ENCODE peak calls at places on chromosomes 7 and 10, in five cellular contexts. One of them, this sample, is unnamed.

GRCh38 chr10:2885276-2885955 is 181.9 kb upstream of the PFKP start:
- DNase-seq in heart left ventricle: no peak
- DNase-seq in PC-3: no peak
- DNase-seq in activated T-helper 1 cell treated with anti-CD3 and anti-CD28 coated beads, Interleukin-2, amount 50 U/mL, for 16 hours: no peak
- DNase-seq in naive thymus-derived CD8-positive, alpha-beta T cell: no peak
- DNase-seq in this sample: no peak

GRCh38 chr7:47461161-47461560 is 120.8 kb downstream of the TNS3 start:
- DNase-seq in heart left ventricle: peak
- DNase-seq in PC-3: no peak
- DNase-seq in activated T-helper 1 cell treated with anti-CD3 and anti-CD28 coated beads, Interleukin-2, amount 50 U/mL, for 16 hours: no peak
- DNase-seq in naive thymus-derived CD8-positive, alpha-beta T cell: no peak
- DNase-seq in this sample: no peak

GRCh38 chr7:2214636-2215035 is 18.1 kb downstream of the MAD1L1 start:
- DNase-seq in heart left ventricle: peak
- DNase-seq in PC-3: no peak
- DNase-seq in activated T-helper 1 cell treated with anti-CD3 and anti-CD28 coated beads, Interleukin-2, amount 50 U/mL, for 16 hours: no peak
- DNase-seq in naive thymus-derived CD8-positive, alpha-beta T cell: no peak
- DNase-seq in this sample: no peak

GRCh38 chr7:157461805-157462771 is 125.3 kb downstream of the DNAJB6 start:
- DNase-seq in heart left ventricle: no peak
- DNase-seq in PC-3: no peak
- DNase-seq in activated T-helper 1 cell treated with anti-CD3 and anti-CD28 coated beads, Interleukin-2, amount 50 U/mL, for 16 hours: no peak
- DNase-seq in naive thymus-derived CD8-positive, alpha-beta T cell: no peak
- DNase-seq in this sample: no peak

GRCh38 chr7:131720703-131721102 is 164.3 kb upstream of the PODXL start:
- DNase-seq in heart left ventricle: no peak
- DNase-seq in PC-3: no peak
- DNase-seq in activated T-helper 1 cell treated with anti-CD3 and anti-CD28 coated beads, Interleukin-2, amount 50 U/mL, for 16 hours: no peak
- DNase-seq in naive thymus-derived CD8-positive, alpha-beta T cell: no peak
- DNase-seq in this sample: no peak

GRCh38 chr7:32881074-32881982 is 10.2 kb downstream of the KBTBD2 start:
- DNase-seq in heart left ventricle: no peak
- DNase-seq in PC-3: no peak
- DNase-seq in activated T-helper 1 cell treated with anti-CD3 and anti-CD28 coated beads, Interleukin-2, amount 50 U/mL, for 16 hours: no peak
- DNase-seq in naive thymus-derived CD8-positive, alpha-beta T cell: no peak
- DNase-seq in this sample: peak

GRCh38 chr7:33806284-33807157 is 98.8 kb upstream of the BMPER start:
- DNase-seq in heart left ventricle: peak
- DNase-seq in PC-3: no peak
- DNase-seq in activated T-helper 1 cell treated with anti-CD3 and anti-CD28 coated beads, Interleukin-2, amount 50 U/mL, for 16 hours: no peak
- DNase-seq in naive thymus-derived CD8-positive, alpha-beta T cell: no peak
- DNase-seq in this sample: no peak

GRCh38 chr7:147824671-147825070 is 765.9 kb upstream of the C7orf33 start:
- DNase-seq in heart left ventricle: no peak
- DNase-seq in PC-3: no peak
- DNase-seq in activated T-helper 1 cell treated with anti-CD3 and anti-CD28 coated beads, Interleukin-2, amount 50 U/mL, for 16 hours: no peak
- DNase-seq in naive thymus-derived CD8-positive, alpha-beta T cell: no peak
- DNase-seq in this sample: no peak

GRCh38 chr10:15321431-15322321 is 49.4 kb downstream of the FAM171A1 start:
- DNase-seq in heart left ventricle: no peak
- DNase-seq in PC-3: no peak
- DNase-seq in activated T-helper 1 cell treated with anti-CD3 and anti-CD28 coated beads, Interleukin-2, amount 50 U/mL, for 16 hours: no peak
- DNase-seq in naive thymus-derived CD8-positive, alpha-beta T cell: no peak
- DNase-seq in this sample: no peak

GRCh38 chr10:22003964-22004281 is 393 bp upstream of the DNAJC1 start:
- DNase-seq in heart left ventricle: no peak
- DNase-seq in PC-3: no peak
- DNase-seq in activated T-helper 1 cell treated with anti-CD3 and anti-CD28 coated beads, Interleukin-2, amount 50 U/mL, for 16 hours: no peak
- DNase-seq in naive thymus-derived CD8-positive, alpha-beta T cell: no peak
- DNase-seq in this sample: no peak

GRCh38 chr10:33132626-33133025 is 174.6 kb upstream of the ITGB1 start:
- DNase-seq in heart left ventricle: no peak
- DNase-seq in PC-3: peak
- DNase-seq in activated T-helper 1 cell treated with anti-CD3 and anti-CD28 coated beads, Interleukin-2, amount 50 U/mL, for 16 hours: no peak
- DNase-seq in naive thymus-derived CD8-positive, alpha-beta T cell: no peak
- DNase-seq in this sample: no peak

GRCh38 chr10:30984563-30985328 is 46.9 kb downstream of the ZNF438 start:
- DNase-seq in heart left ventricle: no peak
- DNase-seq in PC-3: peak
- DNase-seq in activated T-helper 1 cell treated with anti-CD3 and anti-CD28 coated beads, Interleukin-2, amount 50 U/mL, for 16 hours: no peak
- DNase-seq in naive thymus-derived CD8-positive, alpha-beta T cell: no peak
- DNase-seq in this sample: peak

GRCh38 chr7:140000666-140001268 is 62.0 kb downstream of the PARP12 start:
- DNase-seq in heart left ventricle: no peak
- DNase-seq in PC-3: no peak
- DNase-seq in activated T-helper 1 cell treated with anti-CD3 and anti-CD28 coated beads, Interleukin-2, amount 50 U/mL, for 16 hours: no peak
- DNase-seq in naive thymus-derived CD8-positive, alpha-beta T cell: no peak
- DNase-seq in this sample: no peak

GRCh38 chr7:84913731-84914130 is 273.1 kb downstream of the SEMA3D start:
- DNase-seq in heart left ventricle: no peak
- DNase-seq in PC-3: peak
- DNase-seq in activated T-helper 1 cell treated with anti-CD3 and anti-CD28 coated beads, Interleukin-2, amount 50 U/mL, for 16 hours: no peak
- DNase-seq in naive thymus-derived CD8-positive, alpha-beta T cell: no peak
- DNase-seq in this sample: peak

GRCh38 chr7:17021205-17021604 is 139.4 kb upstream of the AGR3 start:
- DNase-seq in heart left ventricle: no peak
- DNase-seq in PC-3: no peak
- DNase-seq in activated T-helper 1 cell treated with anti-CD3 and anti-CD28 coated beads, Interleukin-2, amount 50 U/mL, for 16 hours: no peak
- DNase-seq in naive thymus-derived CD8-positive, alpha-beta T cell: no peak
- DNase-seq in this sample: no peak

GRCh38 chr10:30803901-30804322 is 174.4 kb upstream of the LYZL2 start:
- DNase-seq in heart left ventricle: no peak
- DNase-seq in PC-3: no peak
- DNase-seq in activated T-helper 1 cell treated with anti-CD3 and anti-CD28 coated beads, Interleukin-2, amount 50 U/mL, for 16 hours: no peak
- DNase-seq in naive thymus-derived CD8-positive, alpha-beta T cell: no peak
- DNase-seq in this sample: no peak

GRCh38 chr10:71339796-71340589 is 20.9 kb downstream of the SLC29A3 start:
- DNase-seq in heart left ventricle: no peak
- DNase-seq in PC-3: peak
- DNase-seq in activated T-helper 1 cell treated with anti-CD3 and anti-CD28 coated beads, Interleukin-2, amount 50 U/mL, for 16 hours: no peak
- DNase-seq in naive thymus-derived CD8-positive, alpha-beta T cell: no peak
- DNase-seq in this sample: peak

GRCh38 chr10:82813856-82814255 is 938.9 kb downstream of the NRG3 start:
- DNase-seq in heart left ventricle: no peak
- DNase-seq in PC-3: no peak
- DNase-seq in activated T-helper 1 cell treated with anti-CD3 and anti-CD28 coated beads, Interleukin-2, amount 50 U/mL, for 16 hours: no peak
- DNase-seq in naive thymus-derived CD8-positive, alpha-beta T cell: no peak
- DNase-seq in this sample: peak

GRCh38 chr10:25552283-25552919 is 377.6 kb downstream of the GPR158 start:
- DNase-seq in heart left ventricle: no peak
- DNase-seq in PC-3: no peak
- DNase-seq in activated T-helper 1 cell treated with anti-CD3 and anti-CD28 coated beads, Interleukin-2, amount 50 U/mL, for 16 hours: no peak
- DNase-seq in naive thymus-derived CD8-positive, alpha-beta T cell: no peak
- DNase-seq in this sample: no peak

GRCh38 chr10:131494451-131494850 is 182.9 kb upstream of the TCERG1L start:
- DNase-seq in heart left ventricle: no peak
- DNase-seq in PC-3: no peak
- DNase-seq in activated T-helper 1 cell treated with anti-CD3 and anti-CD28 coated beads, Interleukin-2, amount 50 U/mL, for 16 hours: no peak
- DNase-seq in naive thymus-derived CD8-positive, alpha-beta T cell: no peak
- DNase-seq in this sample: no peak

GRCh38 chr7:12770227-12770975 is 83.0 kb downstream of the ARL4A start:
- DNase-seq in heart left ventricle: no peak
- DNase-seq in PC-3: peak
- DNase-seq in activated T-helper 1 cell treated with anti-CD3 and anti-CD28 coated beads, Interleukin-2, amount 50 U/mL, for 16 hours: no peak
- DNase-seq in naive thymus-derived CD8-positive, alpha-beta T cell: no peak
- DNase-seq in this sample: no peak

GRCh38 chr10:110498087-110498981 is 627 bp downstream of the DUSP5 start:
- DNase-seq in heart left ventricle: peak
- DNase-seq in PC-3: no peak
- DNase-seq in activated T-helper 1 cell treated with anti-CD3 and anti-CD28 coated beads, Interleukin-2, amount 50 U/mL, for 16 hours: peak
- DNase-seq in naive thymus-derived CD8-positive, alpha-beta T cell: peak
- DNase-seq in this sample: peak

GRCh38 chr7:76155938-76156337 is 45.8 kb upstream of the SRRM3 start:
- DNase-seq in heart left ventricle: no peak
- DNase-seq in PC-3: no peak
- DNase-seq in activated T-helper 1 cell treated with anti-CD3 and anti-CD28 coated beads, Interleukin-2, amount 50 U/mL, for 16 hours: no peak
- DNase-seq in naive thymus-derived CD8-positive, alpha-beta T cell: no peak
- DNase-seq in this sample: peak

GRCh38 chr10:118940386-118940785 is 89.1 kb upstream of the NANOS1 start:
- DNase-seq in heart left ventricle: no peak
- DNase-seq in PC-3: no peak
- DNase-seq in activated T-helper 1 cell treated with anti-CD3 and anti-CD28 coated beads, Interleukin-2, amount 50 U/mL, for 16 hours: no peak
- DNase-seq in naive thymus-derived CD8-positive, alpha-beta T cell: no peak
- DNase-seq in this sample: peak

GRCh38 chr10:35300063-35300699 is 36.1 kb upstream of the CCNY start:
- DNase-seq in heart left ventricle: no peak
- DNase-seq in PC-3: peak
- DNase-seq in activated T-helper 1 cell treated with anti-CD3 and anti-CD28 coated beads, Interleukin-2, amount 50 U/mL, for 16 hours: no peak
- DNase-seq in naive thymus-derived CD8-positive, alpha-beta T cell: no peak
- DNase-seq in this sample: peak

GRCh38 chr10:131869344-131869743 is 31.5 kb upstream of the PPP2R2D start:
- DNase-seq in heart left ventricle: no peak
- DNase-seq in PC-3: no peak
- DNase-seq in activated T-helper 1 cell treated with anti-CD3 and anti-CD28 coated beads, Interleukin-2, amount 50 U/mL, for 16 hours: no peak
- DNase-seq in naive thymus-derived CD8-positive, alpha-beta T cell: no peak
- DNase-seq in this sample: no peak

GRCh38 chr7:143120696-143121405 is 11.0 kb upstream of the PIP start:
- DNase-seq in heart left ventricle: no peak
- DNase-seq in PC-3: no peak
- DNase-seq in activated T-helper 1 cell treated with anti-CD3 and anti-CD28 coated beads, Interleukin-2, amount 50 U/mL, for 16 hours: no peak
- DNase-seq in naive thymus-derived CD8-positive, alpha-beta T cell: no peak
- DNase-seq in this sample: no peak